ENCODE peak calls at places on chromosomes 7 and 10, in five cellular contexts. H is IMR-90, D is HCT116, B is suprapubic skin, G is body of pancreas. X is an unnamed sample.

GRCh38 chr7:118452128-118452527 is 227.6 kb downstream of the ANKRD7 start:
- DNase-seq in B (no peak), D (no peak), H (no peak), G (no peak), X (no peak)

GRCh38 chr10:78010278-78010677 is 19.0 kb downstream of the POLR3A start:
- DNase-seq in D (no peak), H (no peak), B (no peak), G (no peak), X (no peak)

GRCh38 chr7:136677456-136678365 is 190.7 kb upstream of the CHRM2 start:
- DNase-seq in H (peak; percentile 63), G (no peak), D (no peak), B (no peak), X (no peak)

GRCh38 chr10:17179002-17179401 is 22.5 kb downstream of the TRDMT1 start:
- DNase-seq in B (no peak), H (peak; percentile 40), G (no peak), D (no peak), X (no peak)

GRCh38 chr7:70556761-70557160 is 575.2 kb upstream of the GALNT17 start:
- DNase-seq in D (no peak), G (no peak), B (no peak), H (no peak), X (no peak)

GRCh38 chr7:39709768-39710291 is 86.5 kb downstream of the RALA start:
- DNase-seq in B (no peak), G (no peak), D (no peak), H (peak; percentile 91), X (no peak)

GRCh38 chr7:70711441-70711840 is 420.5 kb upstream of the GALNT17 start:
- DNase-seq in B (no peak), D (no peak), H (no peak), G (no peak), X (no peak)

GRCh38 chr10:8269976-8270375 is 215.5 kb downstream of the GATA3 start:
- DNase-seq in B (no peak), D (no peak), H (no peak), G (no peak), X (no peak)

GRCh38 chr10:23695825-23696420 is 257.0 kb downstream of the OTUD1 start:
- DNase-seq in D (no peak), H (no peak), B (no peak), G (no peak), X (no peak)

GRCh38 chr10:82377608-82378007 is 502.6 kb downstream of the NRG3 start:
- DNase-seq in G (peak; percentile 34), H (no peak), D (no peak), B (no peak), X (no peak)

GRCh38 chr10:22340362-22341189 is 4.7 kb upstream of the SPAG6 start:
- DNase-seq in G (peak; percentile 62), B (peak; percentile 84), D (peak; percentile 76), H (peak; percentile 82), X (peak; percentile 94)

GRCh38 chr7:44565097-44565794 is 8.5 kb downstream of the DDX56 start:
- DNase-seq in H (peak; percentile 49), G (peak; percentile 76), B (peak; percentile 79), D (no peak), X (peak; percentile 72)

GRCh38 chr7:158261362-158262235 is 326.0 kb downstream of the PTPRN2 start:
- DNase-seq in H (no peak), D (no peak), B (no peak), G (no peak), X (peak; percentile 39)

GRCh38 chr10:112295853-112296830 is 12.9 kb downstream of the TECTB start:
- DNase-seq in H (peak; percentile 71), D (no peak), B (no peak), G (no peak), X (no peak)

GRCh38 chr10:101126684-101127628 is 4.1 kb upstream of the TLX1 start:
- DNase-seq in H (no peak), D (no peak), B (no peak), G (no peak), X (no peak)

GRCh38 chr7:94923412-94923811 is 16.0 kb downstream of the PPP1R9A start:
- DNase-seq in D (no peak), B (no peak), G (no peak), H (no peak), X (no peak)

GRCh38 chr7:130432886-130433285 is 7.9 kb downstream of the CEP41 start:
- DNase-seq in H (peak; percentile 29), G (no peak), B (no peak), D (no peak), X (no peak)

GRCh38 chr10:29948971-29949370 is 110.4 kb downstream of the JCAD start:
- DNase-seq in B (no peak), G (peak; percentile 36), H (no peak), D (no peak), X (no peak)

GRCh38 chr10:87700031-87700796 is 40.5 kb downstream of the PAPSS2 start:
- DNase-seq in B (no peak), D (no peak), H (peak; percentile 74), G (no peak), X (no peak)

GRCh38 chr10:97572214-97572989 is at the start of gene ANKRD2:
- DNase-seq in G (peak; percentile 81), B (no peak), H (peak; percentile 79), D (peak; percentile 59), X (peak; percentile 64)

GRCh38 chr10:101839421-101840063 is 4.1 kb downstream of the KCNIP2 start:
- DNase-seq in B (no peak), G (no peak), H (peak; percentile 11), D (peak; percentile 38), X (peak; percentile 64)

GRCh38 chr7:25954395-25954794 is 197.6 kb upstream of the NFE2L3 start:
- DNase-seq in B (no peak), D (no peak), G (no peak), H (no peak), X (no peak)

GRCh38 chr10:131259535-131259934 is 52.0 kb downstream of the TCERG1L start:
- DNase-seq in G (no peak), B (no peak), H (no peak), D (no peak), X (no peak)

GRCh38 chr10:25026463-25026862 is 10.1 kb downstream of the THNSL1 start:
- DNase-seq in H (peak; percentile 10), B (no peak), G (no peak), D (no peak), X (no peak)

GRCh38 chr7:55369427-55369826 is 4.3 kb downstream of the LANCL2 start:
- DNase-seq in B (no peak), D (no peak), G (no peak), H (peak; percentile 95), X (no peak)

GRCh38 chr10:104435822-104436221 is 82.2 kb downstream of the CFAP58 start:
- DNase-seq in H (peak; percentile 4), D (no peak), B (no peak), G (no peak), X (no peak)

GRCh38 chr7:151726875-151727578 is 149.9 kb downstream of the PRKAG2 start:
- DNase-seq in D (no peak), G (no peak), H (no peak), B (no peak), X (peak; percentile 67)

GRCh38 chr7:90597879-90598278 is 1.8 kb downstream of the CDK14 start:
- DNase-seq in B (no peak), G (no peak), D (no peak), H (no peak), X (no peak)

GRCh38 chr7:29113384-29114102 is 32.8 kb downstream of the CPVL start:
- DNase-seq in D (peak; percentile 36), H (no peak), B (no peak), G (peak; percentile 21), X (no peak)

GRCh38 chr10:48363617-48364355 is 57.3 kb downstream of the MAPK8 start:
- DNase-seq in G (peak; percentile 33), H (peak; percentile 80), B (no peak), D (peak; percentile 43), X (peak; percentile 63)

GRCh38 chr7:100632951-100633717 is 8.2 kb downstream of the TFR2 start:
- DNase-seq in H (peak; percentile 29), D (no peak), G (no peak), B (no peak), X (peak; percentile 56)

GRCh38 chr10:127916826-127917225 is 9.9 kb downstream of the PTPRE start:
- DNase-seq in H (no peak), D (no peak), B (no peak), G (no peak), X (no peak)

GRCh38 chr7:22578048-22578770 is 78.2 kb upstream of the STEAP1B start:
- DNase-seq in B (no peak), D (no peak), H (peak; percentile 85), G (no peak), X (no peak)

GRCh38 chr7:3206771-3207191 is 94.3 kb upstream of the SDK1 start:
- DNase-seq in D (no peak), G (no peak), H (no peak), B (peak; percentile 38), X (no peak)

GRCh38 chr7:23597064-23597907 is at the start of gene CCDC126:
- DNase-seq in H (peak; percentile 87), D (peak; percentile 79), G (peak; percentile 93), B (peak; percentile 95), X (peak; percentile 94)
- TF ChIP-seq POLR2A in H (peak; percentile 59), D (no peak), G (peak; percentile 85), B (no peak), X (peak; percentile 70)

DNA sequence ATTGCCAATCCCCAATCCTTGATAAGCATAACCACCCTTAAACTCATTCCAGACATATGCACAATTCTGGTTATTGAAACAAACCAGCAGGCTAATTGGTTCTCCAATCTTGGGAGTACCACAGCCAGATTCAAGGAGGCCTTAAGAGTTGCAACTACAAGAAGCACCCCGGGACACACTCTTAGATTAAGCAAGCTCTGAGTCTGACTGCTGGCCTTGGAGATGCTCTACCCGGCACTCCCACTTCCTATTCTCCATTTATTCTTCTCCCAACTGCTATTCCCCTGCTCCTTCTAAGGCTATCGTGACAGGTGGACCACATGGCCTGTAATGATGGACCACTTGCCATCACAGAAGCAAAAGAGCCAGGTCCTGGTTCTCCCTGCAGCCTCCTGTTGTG is 40.3 kb downstream of the CYTH3 start:
- DNase-seq in H (no peak), B (no peak), D (no peak), G (no peak), X (no peak)
- H3K27ac ChIP-seq in H (no peak overlapping the region), B (no peak overlapping the region), D (no peak overlapping the region), G (no peak overlapping the region), X (no peak overlapping the region)

GRCh38 chr7:74656911-74657691 is 417 bp upstream of the GTF2I start:
- DNase-seq in G (peak; percentile 98), H (peak; percentile 95), D (peak; percentile 92), B (peak; percentile 99), X (peak; percentile 100)
- H3K4me1 ChIP-seq in G (peaks cover 42% of the 10 kb centered on the region), H (peaks cover 22% of the 10 kb centered on the region), D (peaks cover 35% of the 10 kb centered on the region), B (peaks cover 51% of the 10 kb centered on the region), X (peaks cover 45% of the 10 kb centered on the region)

DNA sequence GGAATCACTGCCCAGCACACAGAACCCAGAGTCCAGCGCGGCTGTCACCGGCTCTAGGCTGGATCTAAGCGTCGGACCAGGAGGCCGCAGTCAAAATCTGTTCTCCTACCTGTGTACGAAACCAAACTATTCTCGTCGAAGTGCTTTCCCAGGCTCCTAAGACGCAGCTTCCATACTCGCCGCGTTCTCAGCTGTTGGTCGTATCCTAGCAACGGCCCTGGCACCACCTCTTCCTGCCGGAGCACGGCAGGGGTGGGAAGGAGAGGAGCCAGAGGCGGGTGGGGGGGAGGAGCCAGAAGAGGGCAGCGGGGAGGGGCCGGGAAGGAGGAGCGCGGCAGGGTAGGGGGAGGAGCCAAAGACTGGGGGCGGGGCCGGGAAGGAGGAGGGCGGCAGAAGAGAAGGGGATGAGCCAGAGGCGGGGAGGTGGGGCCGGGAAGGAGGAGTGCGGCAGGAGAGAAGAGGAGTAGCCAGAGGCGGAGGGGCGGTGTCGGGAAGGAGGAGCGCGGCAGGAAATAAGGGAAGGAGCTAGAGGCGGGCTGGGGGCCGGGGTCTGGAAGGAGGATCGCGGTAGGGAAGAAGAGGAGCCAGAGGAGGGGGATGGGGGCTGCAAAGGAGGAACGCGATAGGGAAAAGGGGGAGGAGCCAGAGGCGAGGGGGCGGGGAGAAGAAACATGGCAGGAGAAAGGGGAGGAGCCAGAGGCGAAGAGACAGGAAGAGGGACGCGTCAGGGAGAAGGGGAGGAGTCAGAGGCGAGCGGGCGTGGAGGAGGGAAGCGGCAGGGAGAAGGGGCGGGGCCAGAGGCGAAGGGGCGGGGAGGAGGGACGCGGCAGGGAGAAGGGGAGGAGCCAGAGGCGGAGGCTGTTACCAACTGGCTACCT is at the start of gene IQUB:
- DNase-seq in D (peak; percentile 93), B (peak; percentile 99), G (peak; percentile 99), H (peak; percentile 95), X (peak; percentile 95)
- TF ChIP-seq POLR2A in D (no peak), B (no peak), G (peak; percentile 79), H (peak; percentile 60), X (no peak)